ENCODE peak calls at places on chromosome 14, in eight cellular contexts. I is A549, H is mucosa of descending colon, S is retinal pigment epithelial cell, Z is AG10803, N is ovary, B is astrocyte of the cerebellum, Q is cardiac muscle cell. P is an unnamed sample.

GRCh38 chr14:101411770-101412169 is 149.5 kb upstream of the DIO3 start:
- DNase-seq in I (no peak), B (no peak), Z (no peak), H (no peak), S (no peak), Q (no peak), N (no peak), P (no peak)

GRCh38 chr14:56004807-56005579 is 113.2 kb upstream of the PELI2 start:
- DNase-seq in N (peak), Z (peak), S (peak), B (peak), Q (peak), I (peak), H (peak), P (peak)

GRCh38 chr14:79971330-79971729 is 240.0 kb downstream of the DIO2 start:
- DNase-seq in B (peak), Z (peak), I (peak), Q (no peak), N (no peak), S (no peak), H (no peak), P (peak)

GRCh38 chr14:81466854-81467253 is 66.7 kb upstream of the STON2 start:
- DNase-seq in B (no peak), Z (no peak), N (no peak), Q (no peak), H (no peak), S (no peak), I (no peak), P (no peak)

GRCh38 chr14:34090451-34090850 is 139.6 kb upstream of the EGLN3 start:
- DNase-seq in I (no peak), H (no peak), S (no peak), B (no peak), Q (no peak), Z (no peak), N (no peak), P (no peak)

GRCh38 chr14:101194356-101195308 is 291.1 kb upstream of the RTL1 start:
- DNase-seq in I (no peak), Z (no peak), S (no peak), Q (no peak), N (no peak), B (no peak), H (no peak), P (no peak)

GRCh38 chr14:84976805-84977204 is 553.1 kb upstream of the FLRT2 start:
- DNase-seq in S (no peak), H (no peak), I (no peak), Z (no peak), Q (no peak), N (no peak), B (no peak), P (no peak)

GRCh38 chr14:92813201-92813600 is 19.1 kb downstream of the GOLGA5 start:
- DNase-seq in S (no peak), N (no peak), B (no peak), I (no peak), H (no peak), Q (no peak), Z (no peak), P (no peak)

GRCh38 chr14:101865288-101865687 is 99.1 kb upstream of the DYNC1H1 start:
- DNase-seq in N (no peak), S (peak), H (no peak), Z (no peak), B (no peak), I (no peak), Q (no peak), P (no peak)

GRCh38 chr14:22977684-22978486 is 4.5 kb downstream of the AJUBA start:
- DNase-seq in Z (peak), Q (peak), I (peak), S (peak), H (no peak), B (no peak), N (peak), P (no peak)

GRCh38 chr14:91964724-91965123 is 17.2 kb upstream of the FBLN5 start:
- DNase-seq in B (no peak), Z (no peak), I (no peak), Q (peak), S (no peak), N (no peak), H (no peak), P (no peak)

GRCh38 chr14:23005861-23006534 is 3.9 kb downstream of the C14orf93 start:
- DNase-seq in Q (no peak), S (no peak), H (no peak), Z (no peak), N (no peak), B (no peak), I (no peak), P (no peak)

GRCh38 chr14:88895116-88895515 is 70.7 kb downstream of the TTC8 start:
- DNase-seq in N (no peak), Q (peak), H (no peak), Z (peak), I (peak), S (peak), B (peak), P (peak)

GRCh38 chr14:73712540-73713141 is 1.5 kb downstream of the PNMA1 start:
- DNase-seq in S (no peak), N (peak), Z (no peak), Q (peak), H (no peak), I (no peak), B (no peak), P (no peak)

GRCh38 chr14:65792208-65792905 is 379.8 kb downstream of the FUT8 start:
- DNase-seq in H (no peak), B (no peak), S (no peak), Z (peak), I (peak), Q (no peak), N (no peak), P (no peak)

GRCh38 chr14:106372870-106373657 is 846.7 kb downstream of the TMEM121 start:
- DNase-seq in B (no peak), Q (no peak), H (peak), Z (no peak), S (no peak), I (peak), N (no peak), P (no peak)

GRCh38 chr14:104209985-104210520 is 71.7 kb downstream of the KIF26A start:
- DNase-seq in I (no peak), B (no peak), Z (no peak), S (no peak), Q (no peak), N (no peak), H (peak), P (no peak)

GRCh38 chr14:56349942-56350341 is 229.7 kb upstream of the TMEM260 start:
- DNase-seq in Z (no peak), I (no peak), H (no peak), Q (no peak), S (no peak), N (no peak), B (no peak), P (no peak)

GRCh38 chr14:76774471-76775158 is 13.3 kb downstream of the VASH1 start:
- DNase-seq in N (no peak), B (no peak), I (no peak), Q (no peak), H (no peak), S (no peak), Z (no peak), P (no peak)

GRCh38 chr14:62378057-62378456 is 615.8 kb downstream of the SNAPC1 start:
- DNase-seq in I (no peak), Q (no peak), N (no peak), B (no peak), Z (no peak), H (no peak), S (no peak), P (no peak)

GRCh38 chr14:93733231-93733630 is 55.1 kb downstream of the PRIMA1 start:
- DNase-seq in Z (no peak), B (no peak), I (peak), S (no peak), H (no peak), Q (no peak), N (no peak), P (no peak)

GRCh38 chr14:77890873-77891272 is 91.0 kb downstream of the ADCK1 start:
- DNase-seq in Z (no peak), Q (no peak), I (no peak), H (no peak), B (no peak), S (no peak), N (no peak), P (no peak)

GRCh38 chr14:97218713-97219355 is 421.7 kb downstream of the VRK1 start:
- DNase-seq in I (peak), B (no peak), Q (no peak), Z (peak), S (no peak), N (no peak), H (no peak), P (no peak)

GRCh38 chr14:56117765-56118610 is at the start of gene PELI2:
- DNase-seq in Z (peak), Q (peak), I (peak), H (peak), B (peak), S (no peak), N (peak), P (no peak)

GRCh38 chr14:21852061-21852664 is 178.5 kb upstream of the OR4E1 start:
- DNase-seq in Z (no peak), N (no peak), H (no peak), I (peak), S (no peak), Q (peak), B (no peak), P (no peak)

GRCh38 chr14:23123419-23123818 is 4.4 kb upstream of the CEBPE start:
- DNase-seq in N (peak), I (no peak), B (no peak), Z (peak), S (no peak), Q (peak), H (peak), P (no peak)

GRCh38 chr14:55688566-55688965 is 108.6 kb downstream of the KTN1 start:
- DNase-seq in N (no peak), Q (no peak), H (no peak), B (no peak), S (no peak), Z (no peak), I (no peak), P (no peak)

GRCh38 chr14:38039526-38039925 is 168.2 kb upstream of the SSTR1 start:
- DNase-seq in N (no peak), H (no peak), B (no peak), Q (peak), S (no peak), Z (peak), I (no peak), P (peak)

GRCh38 chr14:99190696-99191662 is 81.0 kb downstream of the BCL11B start:
- DNase-seq in B (no peak), N (no peak), H (no peak), I (no peak), S (no peak), Z (no peak), Q (no peak), P (no peak)

GRCh38 chr14:77140937-77141591 is 527 bp downstream of the ZDHHC22 start:
- DNase-seq in I (peak), Q (peak), Z (no peak), S (no peak), N (no peak), B (no peak), H (no peak), P (no peak)

GRCh38 chr14:70097576-70098256 is 91.0 kb downstream of the SLC8A3 start:
- DNase-seq in N (no peak), Z (no peak), Q (no peak), B (no peak), I (no peak), S (no peak), H (no peak), P (no peak)

GRCh38 chr14:61544448-61545202 is 150.7 kb upstream of the HIF1A start:
- DNase-seq in N (no peak), S (no peak), I (no peak), B (no peak), H (no peak), Z (no peak), Q (no peak), P (no peak)

GRCh38 chr14:31933716-31934115 is 143.4 kb upstream of the ARHGAP5 start:
- DNase-seq in N (no peak), B (no peak), Q (peak), Z (no peak), I (no peak), H (no peak), S (no peak), P (no peak)

GRCh38 chr14:52706286-52706685 is 714 bp upstream of the PSMC6 start:
- DNase-seq in Q (peak), N (no peak), I (peak), S (no peak), B (no peak), Z (no peak), H (no peak), P (no peak)

GRCh38 chr14:85248881-85249635 is 280.9 kb upstream of the FLRT2 start:
- DNase-seq in I (no peak), S (no peak), B (no peak), H (no peak), Q (peak), N (peak), Z (peak), P (no peak)

GRCh38 chr14:24392327-24393098 is 6.3 kb upstream of the NYNRIN start:
- DNase-seq in N (no peak), S (no peak), I (peak), Q (peak), B (no peak), H (no peak), Z (peak), P (no peak)

GRCh38 chr14:75044322-75044721 is 6.9 kb downstream of the MLH3 start:
- DNase-seq in I (no peak), Z (peak), B (peak), H (no peak), Q (peak), N (no peak), S (peak), P (no peak)

GRCh38 chr14:75046899-75047298 is 4.4 kb downstream of the MLH3 start:
- DNase-seq in Z (peak), B (no peak), I (no peak), S (no peak), N (no peak), Q (no peak), H (no peak), P (no peak)

GRCh38 chr14:75042040-75042439 is 9.2 kb downstream of the MLH3 start:
- DNase-seq in Q (no peak), H (no peak), B (peak), N (no peak), S (no peak), Z (peak), I (peak), P (no peak)

GRCh38 chr14:75046275-75046674 is 5.0 kb downstream of the MLH3 start:
- DNase-seq in Z (no peak), I (no peak), H (no peak), S (no peak), B (no peak), N (no peak), Q (no peak), P (no peak)

GRCh38 chr14:75044760-75045159 is 6.5 kb downstream of the MLH3 start:
- DNase-seq in H (no peak), Q (no peak), S (no peak), Z (peak), N (no peak), B (no peak), I (no peak), P (no peak)
- H3K4me3 ChIP-seq in H (no peak), Q (no peak), S (no peak), Z (no peak), N (no peak), B (no peak), I (no peak), P (no peak)

DNA sequence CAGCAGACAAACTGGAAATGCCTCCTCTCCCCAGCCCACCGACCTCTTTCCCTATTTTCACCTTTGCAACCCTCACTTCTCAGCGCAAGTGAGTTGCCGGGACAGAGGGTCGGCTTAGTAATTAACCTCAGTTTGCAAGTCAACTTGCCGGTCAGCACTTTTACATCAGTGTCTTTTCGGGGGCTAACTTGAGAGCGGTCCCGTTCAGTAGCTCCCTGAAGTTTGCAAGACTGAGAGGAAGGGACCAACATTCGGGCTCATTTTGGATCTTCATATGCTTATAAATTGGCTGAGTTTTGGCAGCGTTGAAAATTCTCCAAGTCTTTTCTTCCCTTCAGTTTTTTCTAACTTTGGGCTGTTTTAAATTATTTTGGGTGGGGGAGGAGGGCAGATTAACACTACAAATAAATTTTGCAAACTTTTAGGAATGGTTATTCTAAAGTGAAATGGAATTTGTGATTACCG is 846 bp downstream of the BRMS1L start:
- DNase-seq in N (no peak), Z (no peak), H (no peak), B (no peak), S (no peak), Q (no peak), I (no peak), P (no peak)
- TF ChIP-seq CTCF in N (no peak), Z (peak), H (no peak), B (no peak), S (no peak), Q (no peak), I (no peak), P (no peak)

GRCh38 chr14:51240804-51241380 is 845 bp downstream of the TMX1 start:
- DNase-seq in S (no peak), H (no peak), Z (no peak), Q (no peak), I (no peak), B (no peak), N (no peak), P (no peak)

GRCh38 chr14:51239813-51240803 is at the start of gene TMX1:
- DNase-seq in S (peak), Q (peak), B (peak), Z (peak), H (peak), I (peak), N (peak), P (peak)

DNA sequence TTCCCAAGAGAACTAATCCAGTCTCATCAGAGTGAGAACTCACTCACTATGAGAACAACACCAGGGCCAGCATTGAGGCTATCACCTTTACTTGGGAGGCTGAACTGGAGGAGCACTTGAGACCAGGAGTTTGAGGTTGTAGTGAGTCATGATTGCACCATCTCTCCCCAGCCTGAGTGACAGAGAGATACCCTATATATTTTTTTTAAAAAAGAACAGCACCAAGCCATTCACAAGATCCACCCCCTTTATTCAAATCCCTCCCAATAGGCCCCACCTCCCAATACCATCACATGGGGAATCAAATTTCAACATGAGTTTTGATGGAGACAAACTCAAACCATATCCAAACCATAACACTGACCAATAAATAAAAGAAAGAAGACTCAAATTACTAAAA is 3.7 kb upstream of the TMX1 start:
- DNase-seq in S (no peak), Z (no peak), H (no peak), N (no peak), Q (peak), I (no peak), B (no peak), P (no peak)
- H3K4me3 ChIP-seq in S (no peak), Z (no peak), H (no peak), N (no peak), Q (no peak), I (no peak), B (no peak), P (no peak)

GRCh38 chr14:45284802-45285201 is 31.8 kb upstream of the MIS18BP1 start:
- DNase-seq in N (no peak), B (no peak), S (no peak), H (no peak), Q (no peak), I (peak), Z (no peak), P (no peak)
- TF ChIP-seq CTCF in N (no peak), B (no peak), S (peak), H (no peak), Q (peak), I (no peak), Z (no peak), P (peak)

GRCh38 chr14:95603415-95603814 is 68.6 kb downstream of the GLRX5 start:
- DNase-seq in I (no peak), S (no peak), Q (no peak), B (no peak), Z (no peak), N (no peak), H (no peak), P (no peak)

GRCh38 chr14:95601650-95602049 is 66.8 kb downstream of the GLRX5 start:
- DNase-seq in Z (no peak), H (no peak), S (no peak), N (no peak), B (no peak), I (no peak), Q (no peak), P (no peak)

DNA sequence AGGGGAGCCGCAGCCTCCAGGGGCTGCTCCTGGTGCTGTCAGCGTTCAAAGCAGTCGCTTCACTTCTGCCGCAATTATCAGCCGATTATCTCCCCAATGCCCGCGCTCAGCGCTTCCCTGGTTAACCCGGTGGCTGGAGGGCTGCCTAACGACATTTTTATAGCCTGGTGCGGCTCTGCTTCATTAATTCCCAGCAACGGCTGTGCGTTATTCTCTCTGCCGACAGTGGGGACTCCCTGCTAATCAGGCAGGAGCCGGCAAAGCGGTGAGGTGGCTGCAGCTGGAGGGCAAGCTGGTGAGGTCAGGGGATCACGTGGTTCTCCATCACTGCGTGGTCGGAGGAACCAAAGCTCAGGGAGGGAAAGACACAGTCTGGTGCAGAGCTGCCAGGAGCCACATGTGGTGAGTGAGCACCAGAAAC is 62.9 kb downstream of the GLRX5 start:
- DNase-seq in I (no peak), B (no peak), S (peak), Z (peak), N (no peak), H (no peak), Q (peak), P (peak)
- H3K4me3 ChIP-seq in I (no peak), B (no peak), S (peak), Z (no peak), N (no peak), H (no peak), Q (peak), P (no peak)

DNA sequence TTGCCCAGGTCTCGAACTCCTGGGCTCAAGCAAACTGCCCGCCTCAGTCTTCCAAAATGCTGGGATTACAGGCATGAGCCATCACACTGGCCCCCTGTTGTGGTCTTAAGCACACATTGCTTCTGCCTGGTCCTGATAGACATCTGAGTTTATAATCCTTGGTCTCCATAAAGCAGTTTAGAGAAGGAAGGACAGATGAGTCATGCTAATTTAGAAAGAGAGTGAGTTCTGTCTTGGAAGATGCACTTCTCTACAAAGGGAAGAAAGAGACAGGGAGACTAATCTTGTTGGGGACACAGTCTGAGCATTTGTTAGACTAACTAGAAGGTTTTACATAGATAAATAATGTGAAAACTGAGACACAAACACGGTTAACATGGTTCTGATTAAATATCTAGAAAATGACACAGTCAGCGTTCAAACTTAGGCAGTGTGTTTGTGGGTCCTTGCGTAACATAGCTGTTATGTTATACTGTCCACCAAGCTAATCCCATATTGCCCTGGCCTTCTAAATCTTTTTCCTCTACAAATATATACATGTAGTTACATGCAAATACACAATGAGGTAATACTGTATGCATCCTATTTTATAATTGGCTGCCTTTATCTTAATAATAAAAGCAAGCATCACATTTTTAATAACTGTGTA is 31.0 kb downstream of the SAMD4A start:
- DNase-seq in S (no peak), Q (peak), I (no peak), H (no peak), N (no peak), Z (peak), B (no peak), P (no peak)
- TF ChIP-seq CTCF in S (no peak), Q (no peak), I (no peak), H (no peak), N (no peak), Z (no peak), B (no peak), P (no peak)

P was measured in AG09309.